ENCODE peak calls at places on chromosomes 6 and 20, in ten cellular contexts. Y is ELF-1; D is head of caudate nucleus; P is activated naive CD4-positive, alpha-beta T cell; Q is NT2/D1; Z is breast epithelium; O is T-helper 9 cell; U is NCI-H146; G is stimulated activated CD4-positive, alpha-beta T cell treated with anti-CD3 and anti-CD28 coated beads, TNF-alpha, amount 100 ng/mL, for 1 hour; H is HTR-8/SVneo. A is an unnamed sample.

GRCh38 chr20:51122931-51123658 is 100.2 kb upstream of the KCNG1 start:
- DNase-seq in Y (no peak), D (no peak), P (no peak), Q (no peak), Z (no peak), O (no peak), U (no peak), G (no peak), H (no peak), A (no peak)

GRCh38 chr20:57392512-57393271 is 1.5 kb downstream of the RBM38 start:
- DNase-seq in Y (no peak), D (peak; percentile 57), P (peak; percentile 55), Q (no peak), Z (no peak), O (peak; percentile 83), U (no peak), G (peak; percentile 47), H (no peak), A (peak; percentile 41)

GRCh38 chr20:56956536-56956935 is 309.9 kb downstream of the BMP7 start:
- DNase-seq in Y (no peak), D (no peak), P (no peak), Q (no peak), Z (no peak), O (no peak), U (no peak), G (no peak), H (no peak), A (no peak)

GRCh38 chr20:24764027-24764797 is 184.9 kb upstream of the CST7 start:
- DNase-seq in Y (no peak), D (no peak), P (no peak), Q (no peak), Z (no peak), O (no peak), U (no peak), G (no peak), H (no peak), A (no peak)

GRCh38 chr6:112253842-112254816 is at the start of gene LAMA4:
- DNase-seq in Y (peak; percentile 53), D (peak; percentile 42), P (no peak), Q (no peak), Z (peak; percentile 56), O (no peak), U (peak; percentile 70), G (no peak), H (peak; percentile 49), A (no peak)

GRCh38 chr20:44151621-44152416 is 35.2 kb downstream of the JPH2 start:
- DNase-seq in Y (peak; percentile 52), D (no peak), P (no peak), Q (no peak), Z (no peak), O (no peak), U (no peak), G (no peak), H (no peak), A (no peak)

GRCh38 chr6:153449279-153449678 is 318.2 kb upstream of the RGS17 start:
- DNase-seq in Y (no peak), D (no peak), P (no peak), Q (no peak), Z (no peak), O (no peak), U (no peak), G (no peak), H (no peak), A (no peak)

GRCh38 chr20:24492698-24493097 is 23.3 kb downstream of the SYNDIG1 start:
- DNase-seq in Y (no peak), D (no peak), P (no peak), Q (no peak), Z (no peak), O (no peak), U (no peak), G (no peak), H (no peak), A (no peak)

GRCh38 chr6:11685411-11686093 is 93.1 kb downstream of the ADTRP start:
- DNase-seq in Y (peak; percentile 10), D (no peak), P (no peak), Q (no peak), Z (no peak), O (no peak), U (no peak), G (no peak), H (peak; percentile 62), A (no peak)

GRCh38 chr6:111361648-111362047 is 121.4 kb downstream of the REV3L start:
- DNase-seq in Y (peak; percentile 48), D (peak; percentile 45), P (no peak), Q (peak; percentile 16), Z (no peak), O (no peak), U (peak; percentile 26), G (no peak), H (peak; percentile 25), A (no peak)

GRCh38 chr6:167125950-167126349 is 3.1 kb downstream of the CCR6 start:
- DNase-seq in Y (no peak), D (no peak), P (no peak), Q (no peak), Z (no peak), O (no peak), U (no peak), G (no peak), H (no peak), A (no peak)

GRCh38 chr20:52572687-52573086 is 381.1 kb upstream of the ZFP64 start:
- DNase-seq in Y (no peak), D (no peak), P (no peak), Q (no peak), Z (no peak), O (no peak), U (no peak), G (no peak), H (no peak), A (no peak)

GRCh38 chr20:4563534-4563933 is 158.2 kb upstream of the PRND start:
- DNase-seq in Y (no peak), D (no peak), P (no peak), Q (peak; percentile 13), Z (no peak), O (no peak), U (no peak), G (no peak), H (no peak), A (no peak)